ENCODE peak calls at places on chromosome 19, in five cellular contexts. C, H, W, J and X are unnamed samples.

GRCh38 chr19:15251749-15252397 is 19.6 kb upstream of the EPHX3 start:
- DNase-seq in C (no peak), H (peak; percentile 92), W (no peak), J (peak; percentile 66), X (no peak)

GRCh38 chr19:54523403-54523802 is 20.8 kb downstream of the LAIR2 start:
- DNase-seq in C (no peak), H (no peak), W (no peak), J (no peak), X (no peak)

GRCh38 chr19:5369962-5370367 is 29.4 kb upstream of the PTPRS start:
- DNase-seq in C (no peak), H (no peak), W (no peak), J (peak; percentile 50), X (no peak)

GRCh38 chr19:33311326-33311682 is 9.0 kb upstream of the CEBPA start:
- DNase-seq in C (no peak), H (no peak), W (no peak), J (peak; percentile 71), X (no peak)

GRCh38 chr19:38930776-38931761 is at the start of gene MRPS12:
- DNase-seq in C (peak; percentile 98), H (peak; percentile 99), W (peak; percentile 91), J (peak; percentile 99), X (peak; percentile 91)

GRCh38 chr19:49421039-49421877 is 2.0 kb downstream of the PTH2 start:
- DNase-seq in C (no peak), H (peak; percentile 73), W (no peak), J (peak; percentile 77), X (no peak)

GRCh38 chr19:23222998-23223652 is 27.1 kb downstream of the ZNF724 start:
- DNase-seq in C (no peak), H (no peak), W (no peak), J (no peak), X (no peak)

GRCh38 chr19:11105014-11105636 is 15.9 kb downstream of the LDLR start:
- DNase-seq in C (no peak), H (no peak), W (no peak), J (no peak), X (no peak)

GRCh38 chr19:11373166-11373884 is 1.1 kb upstream of the SWSAP1 start:
- DNase-seq in C (no peak), H (no peak), W (no peak), J (no peak), X (no peak)

GRCh38 chr19:29259153-29259552 is 46.2 kb upstream of the UQCRFS1 start:
- DNase-seq in C (no peak), H (no peak), W (no peak), J (no peak), X (no peak)
- TF ChIP-seq CTCF in C (no peak), H (no peak), W (no peak), J (no peak), X (peak; percentile 55)

GRCh38 chr19:51394045-51394836 is 3.9 kb upstream of the C19orf84 start:
- DNase-seq in C (peak; percentile 87), H (peak; percentile 95), W (peak; percentile 83), J (peak; percentile 95), X (peak; percentile 94)
- TF ChIP-seq CTCF in C (no peak), H (no peak), W (no peak), J (no peak), X (peak; percentile 8)

GRCh38 chr19:36573948-36574726 is 1.0 kb upstream of the ZNF529 start:
- DNase-seq in C (no peak), H (no peak), W (no peak), J (no peak), X (no peak)

GRCh38 chr19:36577271-36577996 is 4.3 kb upstream of the ZNF529 start:
- DNase-seq in C (no peak), H (no peak), W (no peak), J (no peak), X (no peak)

GRCh38 chr19:36572593-36573019 is 486 bp downstream of the ZNF529 start:
- DNase-seq in C (no peak), H (no peak), W (no peak), J (no peak), X (no peak)

GRCh38 chr19:36574762-36575161 is 1.7 kb upstream of the ZNF529 start:
- DNase-seq in C (no peak), H (no peak), W (no peak), J (no peak), X (no peak)

DNA sequence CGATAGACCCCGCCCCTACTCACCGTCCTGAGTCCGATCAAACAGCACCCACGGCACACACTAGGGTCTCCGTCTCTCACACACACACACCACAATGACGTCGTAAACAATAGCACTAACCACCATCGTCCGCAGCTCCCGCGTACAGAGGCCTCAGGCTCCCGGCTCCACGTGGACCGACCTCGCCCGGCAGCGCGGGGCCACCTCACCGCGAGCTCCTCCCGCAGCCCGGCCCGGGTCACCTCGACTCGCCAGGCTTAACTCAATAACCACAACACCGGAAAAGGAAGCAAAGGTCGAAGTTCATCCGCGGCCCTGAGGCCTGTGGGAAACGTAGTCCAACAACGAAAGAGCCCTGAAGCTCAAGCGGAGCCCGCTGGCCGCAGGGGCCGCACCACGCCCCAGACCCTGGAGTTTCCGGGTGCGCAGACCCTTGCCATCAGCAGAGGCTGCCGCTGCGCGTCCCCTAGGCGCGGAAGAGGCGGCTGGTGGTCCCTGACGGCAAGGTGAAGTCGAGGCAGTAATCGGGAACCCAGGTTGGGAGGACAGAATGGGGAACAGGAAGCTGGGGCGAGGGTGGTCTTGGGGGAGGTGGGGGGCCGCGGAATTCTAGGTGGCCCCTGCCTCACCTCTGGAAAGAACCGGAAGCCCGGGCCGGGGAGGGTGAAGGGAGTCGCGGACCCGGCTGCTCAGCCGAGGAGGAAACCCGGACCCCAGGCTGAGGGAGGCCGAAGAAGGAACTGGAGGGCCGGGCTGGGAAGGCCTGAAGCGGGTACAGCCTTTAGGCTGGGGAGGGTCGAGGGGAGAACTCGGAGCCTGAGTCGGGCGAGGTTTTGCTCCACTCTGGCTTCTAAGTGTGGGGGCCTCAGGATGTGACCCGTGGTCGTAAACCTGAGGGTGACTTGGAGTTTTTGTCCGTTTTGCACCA is at the start of gene ZNF529:
- DNase-seq in C (peak; percentile 87), H (peak; percentile 92), W (peak; percentile 67), J (peak; percentile 90), X (peak; percentile 62)
- TF ChIP-seq CTCF in C (no peak), H (no peak), W (no peak), J (no peak), X (no peak)

DNA sequence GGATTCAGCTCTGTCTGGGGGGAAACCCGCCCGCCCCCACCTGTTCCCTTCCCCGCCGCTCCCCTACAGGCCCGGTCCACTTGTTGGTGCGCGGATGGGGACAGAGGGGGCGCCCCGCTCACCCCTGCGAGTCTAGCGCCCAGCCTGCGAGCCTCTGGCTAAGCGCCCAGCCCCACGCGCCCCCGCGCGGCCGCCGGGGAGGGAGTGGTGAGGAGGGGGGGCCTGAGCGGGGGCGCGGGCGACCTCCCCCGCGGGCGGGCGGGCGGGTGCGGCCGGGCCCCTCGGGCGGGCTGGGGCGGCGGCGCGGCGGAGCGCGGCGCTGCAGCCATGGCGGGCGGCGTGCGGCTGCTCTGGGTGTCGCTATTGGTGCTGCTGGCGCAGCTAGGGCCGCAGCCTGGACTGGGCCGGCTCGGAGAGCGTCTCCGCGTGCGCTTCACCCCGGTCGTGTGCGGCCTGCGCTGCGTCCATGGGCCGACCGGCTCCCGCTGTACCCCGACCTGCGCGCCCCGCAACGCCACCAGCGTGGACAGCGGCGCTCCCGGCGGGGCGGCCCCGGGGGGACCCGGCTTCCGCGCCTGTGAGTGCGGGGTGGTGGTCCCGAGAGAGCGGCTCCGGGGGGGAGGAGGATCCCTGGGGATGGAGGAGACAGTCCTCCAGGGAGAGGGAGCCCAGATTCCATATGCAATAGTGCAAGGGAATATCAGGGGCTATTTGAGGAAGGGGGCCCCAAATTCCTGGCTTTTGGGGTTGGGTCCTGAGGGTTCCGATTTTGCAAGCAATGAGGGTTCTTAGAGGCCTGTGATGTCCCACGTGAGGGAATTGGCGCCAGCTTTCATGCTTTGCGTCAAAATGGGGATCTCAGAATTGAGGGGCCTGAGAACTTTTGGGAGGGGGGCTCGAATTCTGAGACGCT is at the start of gene LTBP4:
- DNase-seq in C (no peak), H (peak; percentile 84), W (no peak), J (no peak), X (no peak)
- TF ChIP-seq CTCF in C (no peak), H (no peak), W (no peak), J (peak; percentile 14), X (no peak)

GRCh38 chr19:8456064-8456463 is 11.3 kb downstream of the HNRNPM start:
- DNase-seq in C (no peak), H (no peak), W (no peak), J (no peak), X (no peak)
- TF ChIP-seq CTCF in C (no peak), H (no peak), W (no peak), J (peak; percentile 9), X (peak; percentile 47)

DNA sequence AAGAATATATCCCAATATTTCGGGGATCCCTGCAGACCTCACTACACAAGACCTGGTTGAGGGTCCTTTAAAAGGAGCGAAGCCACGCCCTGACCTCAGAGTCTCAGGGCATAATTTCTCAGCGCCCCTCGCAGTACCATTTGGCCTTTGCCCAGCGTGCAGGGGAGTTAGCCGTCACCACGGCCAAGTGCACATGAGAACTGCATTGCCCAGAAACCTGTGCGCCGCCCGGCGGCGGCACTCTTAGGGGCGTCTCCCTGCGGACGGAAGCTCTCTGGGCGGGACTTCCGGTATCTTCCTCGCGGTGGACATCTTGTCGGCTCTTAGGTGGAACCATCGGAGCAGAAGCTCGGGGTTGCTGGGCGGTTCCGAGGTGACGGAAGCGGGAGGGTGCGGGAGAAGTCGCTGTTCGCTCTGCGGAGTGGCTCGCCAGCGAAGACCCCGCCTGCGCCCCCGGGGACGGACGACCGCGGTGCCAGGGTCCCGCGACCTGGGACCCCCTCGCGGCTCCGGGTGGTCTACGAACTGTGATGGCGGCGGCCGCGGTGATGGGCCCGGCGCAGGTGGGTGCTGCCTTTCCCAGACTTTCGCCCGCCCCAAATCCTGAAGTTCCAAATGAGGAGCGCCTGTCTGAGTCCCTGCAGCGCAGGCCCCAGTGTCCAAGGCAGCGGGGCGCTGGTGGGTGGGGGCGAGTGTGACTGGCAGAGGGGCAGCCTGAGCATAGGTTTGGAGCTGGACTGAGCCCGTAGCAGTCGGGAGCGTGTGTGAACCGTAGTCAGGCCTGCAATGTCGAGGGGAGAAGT is at the start of gene ZNF134:
- DNase-seq in C (peak; percentile 88), H (peak; percentile 97), W (peak; percentile 39), J (peak; percentile 96), X (peak; percentile 48)
- TF ChIP-seq CTCF in C (no peak), H (no peak), W (peak; percentile 20), J (peak; percentile 26), X (peak; percentile 27)

DNA sequence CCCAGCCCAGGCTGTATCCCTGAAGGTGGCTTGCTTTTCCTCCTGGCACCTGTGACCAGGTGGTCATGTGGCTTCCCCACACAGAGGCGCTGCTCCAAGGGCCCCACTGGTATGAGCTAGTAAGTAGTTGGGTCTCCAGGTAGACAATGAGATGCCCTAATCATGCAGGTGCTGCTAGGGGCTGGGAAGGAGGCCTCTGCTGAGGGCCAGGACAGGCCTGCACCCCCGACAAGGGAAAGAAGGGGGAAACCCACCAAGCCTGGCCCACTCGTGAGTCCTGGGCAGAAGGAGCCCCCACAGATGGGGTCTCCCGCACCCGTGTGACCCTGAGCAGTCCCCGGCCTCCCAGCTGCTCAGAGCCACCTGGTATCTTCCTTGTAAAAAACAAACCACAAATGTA is 13.2 kb downstream of the PEX11G start:
- DNase-seq in C (no peak), H (no peak), W (no peak), J (no peak), X (no peak)
- TF ChIP-seq CTCF in C (no peak), H (no peak), W (no peak), J (no peak), X (no peak)

GRCh38 chr19:51708811-51709210 is 15.0 kb downstream of the HAS1 start:
- DNase-seq in C (no peak), H (no peak), W (no peak), J (no peak), X (no peak)
- TF ChIP-seq CTCF in C (no peak), H (no peak), W (no peak), J (no peak), X (no peak)

GRCh38 chr19:2488942-2489731 is 13.2 kb downstream of the GADD45B start:
- DNase-seq in C (peak; percentile 73), H (peak; percentile 84), W (no peak), J (peak; percentile 79), X (no peak)
- TF ChIP-seq CTCF in C (no peak), H (peak; percentile 8), W (no peak), J (no peak), X (no peak)